ENCODE peak calls at places on chromosomes 16 and 17, in four cellular contexts. X is suprapubic skin, G is transverse colon, S is endothelial cell of umbilical vein. T is an unnamed sample. For H3K4me1, the result is how much of the 10 kb centered on the place peaks cover.

GRCh38 chr16:87556941-87557459 is 45.3 kb upstream of the JPH3 start:
- DNase-seq in X (no peak), G (no peak), S (no peak), T (no peak)

GRCh38 chr16:68128577-68129305 is 43.6 kb downstream of the NFATC3 start:
- DNase-seq in X (no peak), G (no peak), S (peak), T (no peak)

GRCh38 chr17:59830007-59830630 is 62.6 kb downstream of the TUBD1 start:
- DNase-seq in X (no peak), G (no peak), S (peak), T (no peak)

GRCh38 chr17:29143894-29144293 is 36.3 kb downstream of the MYO18A start:
- DNase-seq in X (no peak), G (no peak), S (no peak), T (no peak)

GRCh38 chr17:82216301-82217119 is 3.9 kb upstream of the CCDC57 start:
- DNase-seq in X (peak), G (peak), S (peak), T (no peak)

GRCh38 chr17:41885733-41886132 is 20.5 kb upstream of the KLHL11 start:
- DNase-seq in X (no peak), G (no peak), S (no peak), T (no peak)

GRCh38 chr17:33169580-33170285 is 123.4 kb downstream of the ASIC2 start:
- DNase-seq in X (no peak), G (no peak), S (no peak), T (no peak)

GRCh38 chr16:30637952-30638351 is 12.8 kb upstream of the PRR14 start:
- DNase-seq in X (no peak), G (no peak), S (peak), T (no peak)

GRCh38 chr16:31201511-31202401 is 804 bp downstream of the PYCARD start:
- DNase-seq in X (peak), G (peak), S (no peak), T (no peak)

GRCh38 chr17:8610558-8610957 is 20.0 kb downstream of the MYH10 start:
- DNase-seq in X (no peak), G (no peak), S (no peak), T (no peak)

GRCh38 chr16:89120281-89120680 is 26.6 kb downstream of the ACSF3 start:
- DNase-seq in X (no peak), G (no peak), S (no peak), T (no peak)

GRCh38 chr17:38455288-38455915 is 27.1 kb downstream of the ARHGAP23 start:
- DNase-seq in X (peak), G (no peak), S (peak), T (no peak)

GRCh38 chr16:58026139-58026704 is 668 bp downstream of the MMP15 start:
- DNase-seq in X (no peak), G (peak), S (peak), T (no peak)

GRCh38 chr17:2723997-2724782 is 12.6 kb upstream of the CLUH start:
- DNase-seq in X (peak), G (peak), S (no peak), T (no peak)

GRCh38 chr17:77118251-77118928 is 22.4 kb upstream of the SEC14L1 start:
- DNase-seq in X (no peak), G (no peak), S (peak), T (no peak)

GRCh38 chr17:44308320-44308818 is at the start of gene RUNDC3A:
- DNase-seq in X (peak), G (peak), S (peak), T (peak)

GRCh38 chr17:59378621-59379194 is 47.3 kb downstream of the YPEL2 start:
- DNase-seq in X (no peak), G (peak), S (peak), T (no peak)

GRCh38 chr17:3966720-3967363 is 2.6 kb upstream of the ATP2A3 start:
- DNase-seq in X (no peak), G (peak), S (no peak), T (no peak)

GRCh38 chr16:27463741-27464662 is 62.0 kb downstream of the IL21R start:
- DNase-seq in X (no peak), G (no peak), S (no peak), T (no peak)

GRCh38 chr16:68711421-68712139 is 25.5 kb upstream of the CDH1 start:
- DNase-seq in X (no peak), G (no peak), S (no peak), T (no peak)

GRCh38 chr16:55499281-55499680 is 9.6 kb upstream of the LPCAT2 start:
- DNase-seq in X (peak), G (no peak), S (peak), T (no peak)

GRCh38 chr16:55503726-55504553 is 4.9 kb upstream of the LPCAT2 start:
- DNase-seq in X (no peak), G (no peak), S (peak), T (no peak)

GRCh38 chr16:55502801-55503366 is 6.0 kb upstream of the LPCAT2 start:
- DNase-seq in X (peak), G (peak), S (peak), T (peak)

GRCh38 chr16:55499951-55500350 is 8.9 kb upstream of the LPCAT2 start:
- DNase-seq in X (peak), G (no peak), S (peak), T (peak)

DNA sequence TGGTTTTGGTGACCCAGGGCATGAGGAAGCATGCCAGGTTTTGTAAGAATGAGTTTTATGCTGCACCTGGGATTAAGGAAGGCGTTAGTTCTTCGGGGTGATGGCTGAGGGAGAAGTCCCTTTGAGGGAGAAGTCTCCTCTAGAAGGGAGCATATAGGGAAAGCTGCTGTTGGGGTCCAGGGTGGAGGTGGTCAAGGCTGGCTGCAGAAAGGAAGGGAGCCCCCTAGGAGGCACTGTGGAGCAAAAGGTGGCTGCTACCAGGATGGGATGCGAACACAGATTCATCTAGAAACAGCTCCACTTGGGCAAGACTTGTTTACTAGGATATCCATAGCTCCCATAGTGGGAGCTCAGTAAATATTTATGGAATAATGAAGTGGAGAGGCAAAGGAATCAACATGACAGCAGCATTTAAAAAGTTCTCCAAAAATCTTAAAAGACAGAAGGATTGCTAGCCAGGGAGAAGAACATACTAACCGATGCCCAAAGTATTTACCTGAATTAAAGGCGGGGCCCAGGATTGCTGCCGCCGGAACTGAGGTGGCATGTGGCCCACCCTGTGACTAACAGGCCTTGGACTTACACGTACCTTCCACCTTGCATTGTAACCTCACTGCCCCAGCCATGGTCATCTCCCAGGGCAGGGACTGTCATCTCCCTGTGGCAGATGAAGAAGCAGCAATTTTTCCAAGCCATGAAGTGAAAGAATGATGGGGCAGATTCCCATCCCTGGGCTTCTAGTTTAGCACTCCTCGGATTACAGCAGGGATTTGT is 7.1 kb upstream of the LPCAT2 start:
- DNase-seq in X (peak), G (peak), S (no peak), T (no peak)
- TF ChIP-seq CTCF in X (no peak), G (peak), S (peak), T (no peak)

DNA sequence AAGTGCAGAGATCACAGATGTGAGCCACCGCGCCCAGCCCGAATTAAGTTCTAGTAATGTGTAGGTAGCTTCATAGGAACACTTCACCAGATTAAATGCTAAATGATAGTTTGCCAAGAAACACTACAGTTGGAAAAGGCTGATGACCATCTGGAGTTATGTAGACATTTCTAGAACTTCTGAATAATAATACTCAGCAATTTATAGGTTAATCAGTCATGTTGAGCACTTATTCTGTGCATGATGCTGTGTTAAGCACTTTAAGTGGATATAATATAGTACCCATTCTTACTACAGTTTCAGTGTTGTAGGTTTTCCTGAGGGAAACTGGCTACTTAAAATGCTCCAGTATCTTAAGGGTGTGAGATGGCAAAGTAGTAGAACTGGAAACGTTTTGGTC is 45.2 kb downstream of the NUP93 start:
- DNase-seq in X (no peak), G (no peak), S (no peak), T (no peak)
- H3K4me1 ChIP-seq in X (under half), G (under half), S (under half), T (under half)

GRCh38 chr17:79977711-79978544 is 57.7 kb downstream of the TBC1D16 start:
- DNase-seq in X (peak), G (no peak), S (no peak), T (peak)
- TF ChIP-seq POLR2AphosphoS5 in X (no peak), G (no peak), S (no peak), T (no peak)

GRCh38 chr17:66737524-66737923 is 97.4 kb upstream of the CACNG5 start:
- DNase-seq in X (peak), G (no peak), S (peak), T (no peak)
- TF ChIP-seq CTCF in X (no peak), G (no peak), S (peak), T (no peak)

DNA sequence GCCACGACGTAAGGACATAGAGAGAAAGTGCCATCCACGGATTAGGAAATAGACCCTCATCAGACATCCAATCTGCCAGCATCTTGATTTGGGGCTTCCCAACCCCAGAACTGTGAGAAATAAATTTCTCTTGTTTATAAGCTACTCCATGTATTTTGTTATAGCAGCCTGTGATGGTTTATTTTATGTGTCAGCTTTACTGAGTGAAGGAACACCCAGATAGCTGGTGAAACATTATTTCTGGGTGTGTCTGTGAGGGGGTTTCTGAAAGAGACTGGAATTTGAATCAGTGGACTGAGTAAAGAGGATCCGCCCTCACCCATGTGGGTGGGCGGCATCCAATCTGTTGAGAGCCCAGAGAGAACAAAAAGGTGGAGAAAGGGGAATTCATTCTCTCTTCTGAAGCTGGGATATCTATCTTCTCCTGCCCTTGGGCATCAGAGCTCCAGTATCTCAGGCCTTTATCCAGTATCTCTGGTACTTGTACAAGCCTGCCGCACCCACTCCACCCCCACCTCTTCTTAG is 131.5 kb upstream of the ANKFN1 start:
- DNase-seq in X (no peak), G (no peak), S (no peak), T (no peak)
- H3K4me1 ChIP-seq in X (under half), G (under half), S (under half), T (under half)

GRCh38 chr17:60916043-60916442 is 238.4 kb downstream of the BCAS3 start:
- DNase-seq in X (no peak), G (no peak), S (no peak), T (no peak)
- TF ChIP-seq POLR2AphosphoS5 in X (no peak), G (no peak), S (no peak), T (no peak)

GRCh38 chr16:4649744-4650442 is 25.3 kb downstream of the MGRN1 start:
- DNase-seq in X (no peak), G (no peak), S (no peak), T (no peak)

GRCh38 chr16:4648917-4649316 is 24.3 kb downstream of the MGRN1 start:
- DNase-seq in X (no peak), G (no peak), S (no peak), T (no peak)

GRCh38 chr16:4646773-4647660 is 22.4 kb downstream of the MGRN1 start:
- DNase-seq in X (no peak), G (no peak), S (no peak), T (no peak)

GRCh38 chr16:4651842-4652241 is 27.2 kb downstream of the MGRN1 start:
- DNase-seq in X (no peak), G (no peak), S (no peak), T (no peak)

GRCh38 chr16:4647661-4647965 is 23.0 kb downstream of the MGRN1 start:
- DNase-seq in X (no peak), G (no peak), S (no peak), T (no peak)
- TF ChIP-seq CTCF in X (no peak), G (no peak), S (no peak), T (no peak)